ENCODE peak calls at places on chromosomes 12 and 14, in nine cellular contexts. One of them, this sample, is unnamed.

GRCh38 chr14:95529242-95529641 is 5.6 kb upstream of the GLRX5 start:
- DNase-seq in progenitor cell of endocrine pancreas: no peak
- DNase-seq in heart right ventricle: no peak
- DNase-seq in upper lobe of right lung: no peak
- DNase-seq in psoas muscle: no peak
- DNase-seq in kidney epithelial cell: no peak
- DNase-seq in stomach: no peak
- DNase-seq in cardiac muscle cell: no peak
- DNase-seq in GM13976: no peak
- DNase-seq in this sample: no peak

GRCh38 chr12:2311001-2311778 is 258.4 kb downstream of the CACNA1C start:
- DNase-seq in progenitor cell of endocrine pancreas: no peak
- DNase-seq in heart right ventricle: no peak
- DNase-seq in cardiac muscle cell: no peak
- DNase-seq in stomach: no peak
- DNase-seq in GM13976: no peak
- DNase-seq in psoas muscle: no peak
- DNase-seq in kidney epithelial cell: no peak
- DNase-seq in upper lobe of right lung: no peak
- DNase-seq in this sample: no peak

GRCh38 chr12:77625441-77625840 is 205.3 kb upstream of the NAV3 start:
- DNase-seq in upper lobe of right lung: no peak
- DNase-seq in stomach: no peak
- DNase-seq in cardiac muscle cell: no peak
- DNase-seq in kidney epithelial cell: peak; percentile 50
- DNase-seq in progenitor cell of endocrine pancreas: no peak
- DNase-seq in heart right ventricle: no peak
- DNase-seq in psoas muscle: no peak
- DNase-seq in GM13976: no peak
- DNase-seq in this sample: no peak

GRCh38 chr12:57247041-57247440 is 3.9 kb downstream of the STAC3 start:
- DNase-seq in cardiac muscle cell: no peak
- DNase-seq in kidney epithelial cell: no peak
- DNase-seq in heart right ventricle: no peak
- DNase-seq in upper lobe of right lung: no peak
- DNase-seq in GM13976: no peak
- DNase-seq in psoas muscle: no peak
- DNase-seq in stomach: no peak
- DNase-seq in progenitor cell of endocrine pancreas: no peak
- DNase-seq in this sample: no peak

GRCh38 chr12:78697817-78698415 is 166.7 kb upstream of the SYT1 start:
- DNase-seq in kidney epithelial cell: peak; percentile 10
- DNase-seq in psoas muscle: no peak
- DNase-seq in progenitor cell of endocrine pancreas: no peak
- DNase-seq in upper lobe of right lung: no peak
- DNase-seq in cardiac muscle cell: no peak
- DNase-seq in GM13976: no peak
- DNase-seq in stomach: no peak
- DNase-seq in heart right ventricle: no peak
- DNase-seq in this sample: no peak

GRCh38 chr12:18382486-18382885 is 121.2 kb downstream of the PIK3C2G start:
- DNase-seq in stomach: no peak
- DNase-seq in cardiac muscle cell: no peak
- DNase-seq in psoas muscle: no peak
- DNase-seq in upper lobe of right lung: no peak
- DNase-seq in GM13976: no peak
- DNase-seq in kidney epithelial cell: no peak
- DNase-seq in heart right ventricle: no peak
- DNase-seq in progenitor cell of endocrine pancreas: no peak
- DNase-seq in this sample: no peak

GRCh38 chr12:111596985-111597730 is 2.0 kb downstream of the ATXN2 start:
- DNase-seq in cardiac muscle cell: peak; percentile 77
- DNase-seq in psoas muscle: peak; percentile 45
- DNase-seq in upper lobe of right lung: peak; percentile 72
- DNase-seq in kidney epithelial cell: no peak
- DNase-seq in GM13976: peak; percentile 45
- DNase-seq in progenitor cell of endocrine pancreas: no peak
- DNase-seq in stomach: peak; percentile 65
- DNase-seq in heart right ventricle: peak; percentile 33
- DNase-seq in this sample: peak; percentile 48

GRCh38 chr14:104879201-104879982 is 14.3 kb downstream of the CEP170B start:
- DNase-seq in progenitor cell of endocrine pancreas: no peak
- DNase-seq in heart right ventricle: no peak
- DNase-seq in psoas muscle: peak; percentile 9
- DNase-seq in cardiac muscle cell: no peak
- DNase-seq in stomach: no peak
- DNase-seq in upper lobe of right lung: peak; percentile 64
- DNase-seq in kidney epithelial cell: no peak
- DNase-seq in GM13976: no peak
- DNase-seq in this sample: no peak

GRCh38 chr14:101601603-101602465 is 40.5 kb downstream of the DIO3 start:
- DNase-seq in heart right ventricle: no peak
- DNase-seq in GM13976: no peak
- DNase-seq in progenitor cell of endocrine pancreas: no peak
- DNase-seq in psoas muscle: peak; percentile 10
- DNase-seq in kidney epithelial cell: no peak
- DNase-seq in cardiac muscle cell: no peak
- DNase-seq in upper lobe of right lung: peak; percentile 61
- DNase-seq in stomach: peak; percentile 24
- DNase-seq in this sample: no peak

GRCh38 chr14:77051101-77051500 is 22.6 kb upstream of the IRF2BPL start:
- DNase-seq in stomach: peak; percentile 60
- DNase-seq in progenitor cell of endocrine pancreas: no peak
- DNase-seq in kidney epithelial cell: no peak
- DNase-seq in psoas muscle: peak; percentile 84
- DNase-seq in upper lobe of right lung: peak; percentile 92
- DNase-seq in GM13976: no peak
- DNase-seq in cardiac muscle cell: no peak
- DNase-seq in heart right ventricle: peak; percentile 80
- DNase-seq in this sample: no peak

GRCh38 chr12:119444462-119445044 is 110.0 kb downstream of the CCDC60 start:
- DNase-seq in progenitor cell of endocrine pancreas: peak; percentile 12
- DNase-seq in GM13976: peak; percentile 70
- DNase-seq in cardiac muscle cell: peak; percentile 77
- DNase-seq in heart right ventricle: peak; percentile 13
- DNase-seq in stomach: peak; percentile 38
- DNase-seq in upper lobe of right lung: no peak
- DNase-seq in psoas muscle: peak; percentile 21
- DNase-seq in kidney epithelial cell: no peak
- DNase-seq in this sample: peak; percentile 68

GRCh38 chr12:26195641-26196423 is 459 bp downstream of the SSPN start:
- DNase-seq in cardiac muscle cell: peak; percentile 48
- DNase-seq in progenitor cell of endocrine pancreas: peak; percentile 46
- DNase-seq in heart right ventricle: peak; percentile 47
- DNase-seq in stomach: peak; percentile 44
- DNase-seq in psoas muscle: peak; percentile 59
- DNase-seq in upper lobe of right lung: peak; percentile 75
- DNase-seq in kidney epithelial cell: no peak
- DNase-seq in GM13976: peak; percentile 48
- DNase-seq in this sample: peak; percentile 30

GRCh38 chr14:81855007-81855406 is 321.4 kb upstream of the SEL1L start:
- DNase-seq in heart right ventricle: no peak
- DNase-seq in cardiac muscle cell: no peak
- DNase-seq in psoas muscle: no peak
- DNase-seq in kidney epithelial cell: no peak
- DNase-seq in progenitor cell of endocrine pancreas: no peak
- DNase-seq in stomach: no peak
- DNase-seq in GM13976: no peak
- DNase-seq in upper lobe of right lung: no peak
- DNase-seq in this sample: no peak

GRCh38 chr14:104784846-104785707 is 10.5 kb downstream of the AKT1 start:
- DNase-seq in cardiac muscle cell: no peak
- DNase-seq in upper lobe of right lung: peak; percentile 84
- DNase-seq in progenitor cell of endocrine pancreas: no peak
- DNase-seq in stomach: peak; percentile 59
- DNase-seq in kidney epithelial cell: no peak
- DNase-seq in heart right ventricle: peak; percentile 18
- DNase-seq in GM13976: no peak
- DNase-seq in psoas muscle: no peak
- DNase-seq in this sample: no peak

GRCh38 chr12:13450231-13451080 is 253.9 kb downstream of the EMP1 start:
- DNase-seq in GM13976: no peak
- DNase-seq in stomach: no peak
- DNase-seq in heart right ventricle: no peak
- DNase-seq in cardiac muscle cell: no peak
- DNase-seq in upper lobe of right lung: no peak
- DNase-seq in kidney epithelial cell: no peak
- DNase-seq in progenitor cell of endocrine pancreas: no peak
- DNase-seq in psoas muscle: no peak
- DNase-seq in this sample: no peak

GRCh38 chr12:92029136-92029535 is 116.5 kb downstream of the BTG1 start:
- DNase-seq in cardiac muscle cell: no peak
- DNase-seq in psoas muscle: no peak
- DNase-seq in kidney epithelial cell: no peak
- DNase-seq in heart right ventricle: no peak
- DNase-seq in GM13976: no peak
- DNase-seq in stomach: no peak
- DNase-seq in progenitor cell of endocrine pancreas: no peak
- DNase-seq in upper lobe of right lung: no peak
- DNase-seq in this sample: no peak
- TF ChIP-seq CTCF in cardiac muscle cell: no peak
- TF ChIP-seq CTCF in psoas muscle: no peak
- TF ChIP-seq CTCF in kidney epithelial cell: no peak
- TF ChIP-seq CTCF in heart right ventricle: no peak
- TF ChIP-seq CTCF in GM13976: no peak
- TF ChIP-seq CTCF in stomach: no peak
- TF ChIP-seq CTCF in progenitor cell of endocrine pancreas: no peak
- TF ChIP-seq CTCF in upper lobe of right lung: no peak
- TF ChIP-seq CTCF in this sample: no peak

DNA sequence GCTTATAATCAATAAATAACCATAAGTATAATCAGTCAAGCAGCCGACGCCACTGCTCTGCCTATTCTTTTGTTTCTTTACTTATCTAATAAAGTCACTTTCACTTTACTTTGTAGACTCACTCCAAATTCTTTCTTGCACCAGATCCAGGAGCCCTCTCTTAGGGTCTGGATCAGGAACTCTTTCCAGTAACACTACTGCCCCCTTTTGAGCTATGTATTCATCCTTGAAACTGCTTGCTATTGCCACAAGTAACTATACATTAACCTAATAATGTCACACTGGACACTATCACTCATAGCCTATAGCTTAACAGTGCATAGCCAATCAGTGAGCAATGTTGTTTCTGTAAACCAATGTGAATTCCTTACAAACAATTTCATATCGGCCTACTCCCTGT is 2.8 kb upstream of the NID2 start:
- DNase-seq in psoas muscle: no peak
- DNase-seq in stomach: no peak
- DNase-seq in upper lobe of right lung: no peak
- DNase-seq in heart right ventricle: no peak
- DNase-seq in cardiac muscle cell: peak; percentile 69
- DNase-seq in progenitor cell of endocrine pancreas: no peak
- DNase-seq in GM13976: no peak
- DNase-seq in kidney epithelial cell: no peak
- DNase-seq in this sample: no peak
- TF ChIP-seq CTCF in psoas muscle: no peak
- TF ChIP-seq CTCF in stomach: no peak
- TF ChIP-seq CTCF in upper lobe of right lung: no peak
- TF ChIP-seq CTCF in heart right ventricle: peak; percentile 55
- TF ChIP-seq CTCF in cardiac muscle cell: peak; percentile 49
- TF ChIP-seq CTCF in progenitor cell of endocrine pancreas: peak; percentile 14
- TF ChIP-seq CTCF in GM13976: no peak
- TF ChIP-seq CTCF in kidney epithelial cell: peak; percentile 8
- TF ChIP-seq CTCF in this sample: no peak

GRCh38 chr12:69676257-69677012 is 22.7 kb downstream of the BEST3 start:
- DNase-seq in heart right ventricle: no peak
- DNase-seq in cardiac muscle cell: no peak
- DNase-seq in upper lobe of right lung: no peak
- DNase-seq in GM13976: no peak
- DNase-seq in progenitor cell of endocrine pancreas: no peak
- DNase-seq in psoas muscle: no peak
- DNase-seq in stomach: no peak
- DNase-seq in kidney epithelial cell: peak; percentile 38
- DNase-seq in this sample: no peak
- TF ChIP-seq CTCF in heart right ventricle: no peak
- TF ChIP-seq CTCF in cardiac muscle cell: no peak
- TF ChIP-seq CTCF in upper lobe of right lung: no peak
- TF ChIP-seq CTCF in GM13976: no peak
- TF ChIP-seq CTCF in progenitor cell of endocrine pancreas: peak; percentile 10
- TF ChIP-seq CTCF in psoas muscle: no peak
- TF ChIP-seq CTCF in stomach: no peak
- TF ChIP-seq CTCF in kidney epithelial cell: no peak
- TF ChIP-seq CTCF in this sample: no peak

GRCh38 chr12:103494388-103494787 is 1.4 kb downstream of the C12orf42 start:
- DNase-seq in cardiac muscle cell: no peak
- DNase-seq in heart right ventricle: no peak
- DNase-seq in GM13976: no peak
- DNase-seq in psoas muscle: no peak
- DNase-seq in kidney epithelial cell: no peak
- DNase-seq in upper lobe of right lung: no peak
- DNase-seq in progenitor cell of endocrine pancreas: no peak
- DNase-seq in stomach: no peak
- DNase-seq in this sample: no peak

GRCh38 chr12:103498990-103499389 is 3.2 kb upstream of the C12orf42 start:
- DNase-seq in kidney epithelial cell: no peak
- DNase-seq in progenitor cell of endocrine pancreas: no peak
- DNase-seq in heart right ventricle: no peak
- DNase-seq in GM13976: peak; percentile 21
- DNase-seq in upper lobe of right lung: no peak
- DNase-seq in psoas muscle: no peak
- DNase-seq in cardiac muscle cell: no peak
- DNase-seq in stomach: no peak
- DNase-seq in this sample: peak; percentile 41

GRCh38 chr12:103493199-103493598 is 2.6 kb downstream of the C12orf42 start:
- DNase-seq in GM13976: no peak
- DNase-seq in upper lobe of right lung: no peak
- DNase-seq in kidney epithelial cell: no peak
- DNase-seq in cardiac muscle cell: no peak
- DNase-seq in progenitor cell of endocrine pancreas: no peak
- DNase-seq in psoas muscle: no peak
- DNase-seq in heart right ventricle: no peak
- DNase-seq in stomach: no peak
- DNase-seq in this sample: no peak

GRCh38 chr12:103495158-103495782 is 498 bp downstream of the C12orf42 start:
- DNase-seq in cardiac muscle cell: peak; percentile 50
- DNase-seq in progenitor cell of endocrine pancreas: no peak
- DNase-seq in kidney epithelial cell: no peak
- DNase-seq in GM13976: peak; percentile 85
- DNase-seq in psoas muscle: peak; percentile 16
- DNase-seq in upper lobe of right lung: peak; percentile 69
- DNase-seq in stomach: peak; percentile 31
- DNase-seq in heart right ventricle: no peak
- DNase-seq in this sample: peak; percentile 84

DNA sequence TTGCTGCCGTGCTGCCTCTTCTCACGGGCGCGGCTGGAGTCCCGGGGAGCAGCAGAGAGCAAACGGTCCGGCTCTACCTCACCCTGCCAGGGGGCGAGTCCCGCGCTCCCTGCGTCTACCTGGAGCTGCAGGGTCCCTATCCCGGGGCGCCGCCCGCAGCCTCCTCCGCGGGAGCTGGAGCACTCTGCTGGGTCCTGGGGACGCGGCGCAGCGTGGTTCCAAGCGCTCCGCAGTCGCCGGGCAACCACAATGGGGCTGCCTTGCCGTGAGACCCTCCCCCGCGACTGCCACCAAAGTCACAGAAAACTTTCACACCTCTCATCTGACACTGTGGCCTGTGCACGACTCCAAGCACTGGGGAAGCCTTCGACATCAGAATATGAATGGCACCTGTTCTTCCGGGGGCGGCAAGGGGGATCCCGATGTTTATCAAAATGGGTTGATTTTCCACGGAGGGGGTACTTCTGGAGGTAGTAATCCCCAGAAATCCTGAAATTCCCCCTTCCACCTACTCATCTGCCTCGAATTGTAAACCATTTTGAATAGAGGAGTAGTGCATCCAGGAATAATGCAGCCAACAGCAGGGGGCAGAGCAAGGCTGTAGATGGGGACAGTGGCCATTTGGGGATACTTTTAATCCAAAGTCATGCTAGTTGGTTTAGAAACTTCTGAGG is at the start of gene C12orf42:
- DNase-seq in kidney epithelial cell: no peak
- DNase-seq in psoas muscle: peak; percentile 11
- DNase-seq in progenitor cell of endocrine pancreas: peak; percentile 20
- DNase-seq in stomach: no peak
- DNase-seq in upper lobe of right lung: no peak
- DNase-seq in heart right ventricle: no peak
- DNase-seq in GM13976: peak; percentile 72
- DNase-seq in cardiac muscle cell: peak; percentile 55
- DNase-seq in this sample: peak; percentile 59
- TF ChIP-seq CTCF in kidney epithelial cell: peak; percentile 80
- TF ChIP-seq CTCF in psoas muscle: no peak
- TF ChIP-seq CTCF in progenitor cell of endocrine pancreas: peak; percentile 65
- TF ChIP-seq CTCF in stomach: peak; percentile 13
- TF ChIP-seq CTCF in upper lobe of right lung: peak; percentile 36
- TF ChIP-seq CTCF in heart right ventricle: peak; percentile 41
- TF ChIP-seq CTCF in GM13976: peak; percentile 80
- TF ChIP-seq CTCF in cardiac muscle cell: peak; percentile 52
- TF ChIP-seq CTCF in this sample: peak; percentile 74

This sample was measured in GM13977.